ENCODE peak calls at places on chromosomes 6 and 20, in seven cellular contexts. P is H9, W is mesendoderm, T is IMR-90, A is mesenchymal stem cell, U is H1, M is trophoblast cell. N is an unnamed sample.

GRCh38 chr20:55977723-55978481 is 27.4 kb downstream of the CBLN4 start:
- DNase-seq in P (no peak), W (no peak), T (no peak), A (no peak), U (no peak), M (no peak), N (no peak)

GRCh38 chr6:63426844-63427243 is 107.1 kb upstream of the LGSN start:
- DNase-seq in P (no peak), W (no peak), T (no peak), A (no peak), U (no peak), M (no peak), N (no peak)

GRCh38 chr20:13325796-13326340 is 104.8 kb downstream of the ISM1 start:
- DNase-seq in P (no peak), W (no peak), T (no peak), A (no peak), U (no peak), M (no peak), N (no peak)

GRCh38 chr6:129102741-129103140 is 219.8 kb downstream of the LAMA2 start:
- DNase-seq in P (no peak), W (no peak), T (peak; percentile 42), A (peak; percentile 10), U (no peak), M (peak; percentile 91), N (no peak)

GRCh38 chr6:37840940-37841300 is 21.4 kb downstream of the ZFAND3 start:
- DNase-seq in P (no peak), W (no peak), T (no peak), A (no peak), U (no peak), M (no peak), N (no peak)

GRCh38 chr6:169008641-169009040 is 245.0 kb downstream of the THBS2 start:
- DNase-seq in P (no peak), W (peak; percentile 68), T (no peak), A (no peak), U (no peak), M (no peak), N (no peak)

GRCh38 chr6:116286773-116287358 is 7.1 kb upstream of the TSPYL1 start:
- DNase-seq in P (no peak), W (no peak), T (peak; percentile 25), A (no peak), U (no peak), M (no peak), N (no peak)

GRCh38 chr6:118580585-118581419 is 32.7 kb downstream of the PLN start:
- DNase-seq in P (peak; percentile 67), W (peak; percentile 89), T (peak; percentile 78), A (peak; percentile 79), U (no peak), M (peak; percentile 48), N (peak; percentile 66)

GRCh38 chr20:57013741-57014140 is 252.7 kb downstream of the BMP7 start:
- DNase-seq in P (peak; percentile 81), W (peak; percentile 71), T (no peak), A (no peak), U (peak; percentile 71), M (peak; percentile 26), N (peak; percentile 59)

GRCh38 chr20:40326794-40327193 is 362.2 kb downstream of the MAFB start:
- DNase-seq in P (no peak), W (no peak), T (no peak), A (no peak), U (no peak), M (peak; percentile 19), N (no peak)

GRCh38 chr6:145836170-145836569 is 21.6 kb upstream of the FBXO30 start:
- DNase-seq in P (no peak), W (peak; percentile 40), T (peak; percentile 51), A (peak; percentile 60), U (no peak), M (peak; percentile 45), N (no peak)

GRCh38 chr6:29733057-29733456 is 9.8 kb downstream of the HLA-F start:
- DNase-seq in P (no peak), W (no peak), T (no peak), A (no peak), U (peak; percentile 26), M (no peak), N (no peak)

GRCh38 chr6:27281105-27281539 is 31.0 kb downstream of the POM121L2 start:
- DNase-seq in P (no peak), W (peak; percentile 43), T (no peak), A (no peak), U (no peak), M (no peak), N (no peak)

GRCh38 chr6:21946298-21946783 is 350.5 kb downstream of the PRL start:
- DNase-seq in P (no peak), W (no peak), T (peak; percentile 98), A (peak; percentile 91), U (no peak), M (no peak), N (no peak)

GRCh38 chr20:18645196-18645745 is 57.4 kb downstream of the DTD1 start:
- DNase-seq in P (no peak), W (peak; percentile 54), T (no peak), A (no peak), U (no peak), M (peak; percentile 83), N (no peak)

GRCh38 chr6:167146173-167146572 is 11.6 kb downstream of the GPR31 start:
- DNase-seq in P (no peak), W (no peak), T (no peak), A (no peak), U (no peak), M (no peak), N (no peak)

GRCh38 chr6:137126875-137127485 is 46.5 kb downstream of the IL22RA2 start:
- DNase-seq in P (no peak), W (no peak), T (no peak), A (no peak), U (no peak), M (peak; percentile 73), N (no peak)

GRCh38 chr20:49230021-49230420 is 10.8 kb downstream of the DDX27 start:
- DNase-seq in P (no peak), W (no peak), T (no peak), A (no peak), U (no peak), M (no peak), N (no peak)

GRCh38 chr6:104768906-104769305 is 90.8 kb downstream of the HACE1 start:
- DNase-seq in P (no peak), W (no peak), T (no peak), A (no peak), U (no peak), M (no peak), N (no peak)

GRCh38 chr6:104771258-104771832 is 88.4 kb downstream of the HACE1 start:
- DNase-seq in P (no peak), W (peak; percentile 36), T (peak; percentile 44), A (peak; percentile 58), U (no peak), M (no peak), N (peak; percentile 2)

GRCh38 chr6:104766601-104767000 is 93.1 kb downstream of the HACE1 start:
- DNase-seq in P (no peak), W (no peak), T (no peak), A (no peak), U (no peak), M (no peak), N (no peak)
- H2BK5ac ChIP-seq in P (no peak overlapping the region), W (no peak overlapping the region), T (no peak overlapping the region), A (no peak overlapping the region), U (no peak overlapping the region), M (no peak overlapping the region), N (no peak overlapping the region)

GRCh38 chr6:132490024-132490423 is 22.9 kb downstream of the STX7 start:
- DNase-seq in P (no peak), W (no peak), T (no peak), A (peak; percentile 52), U (no peak), M (no peak), N (no peak)

GRCh38 chr6:132489376-132489775 is 23.5 kb downstream of the STX7 start:
- DNase-seq in P (no peak), W (no peak), T (no peak), A (no peak), U (no peak), M (no peak), N (no peak)

GRCh38 chr6:132491303-132491702 is 21.6 kb downstream of the STX7 start:
- DNase-seq in P (no peak), W (no peak), T (peak; percentile 52), A (no peak), U (no peak), M (no peak), N (no peak)

GRCh38 chr6:132491881-132492280 is 21.0 kb downstream of the STX7 start:
- DNase-seq in P (no peak), W (no peak), T (no peak), A (no peak), U (no peak), M (no peak), N (no peak)

GRCh38 chr6:132490478-132491204 is 22.3 kb downstream of the STX7 start:
- DNase-seq in P (no peak), W (no peak), T (no peak), A (no peak), U (no peak), M (no peak), N (no peak)
- H2BK5ac ChIP-seq in P (no peak overlapping the region), W (no peak overlapping the region), T (no peak overlapping the region), A (no peak overlapping the region), U (no peak overlapping the region), M (no peak overlapping the region), N (peak overlapping the region; percentile 10)

DNA sequence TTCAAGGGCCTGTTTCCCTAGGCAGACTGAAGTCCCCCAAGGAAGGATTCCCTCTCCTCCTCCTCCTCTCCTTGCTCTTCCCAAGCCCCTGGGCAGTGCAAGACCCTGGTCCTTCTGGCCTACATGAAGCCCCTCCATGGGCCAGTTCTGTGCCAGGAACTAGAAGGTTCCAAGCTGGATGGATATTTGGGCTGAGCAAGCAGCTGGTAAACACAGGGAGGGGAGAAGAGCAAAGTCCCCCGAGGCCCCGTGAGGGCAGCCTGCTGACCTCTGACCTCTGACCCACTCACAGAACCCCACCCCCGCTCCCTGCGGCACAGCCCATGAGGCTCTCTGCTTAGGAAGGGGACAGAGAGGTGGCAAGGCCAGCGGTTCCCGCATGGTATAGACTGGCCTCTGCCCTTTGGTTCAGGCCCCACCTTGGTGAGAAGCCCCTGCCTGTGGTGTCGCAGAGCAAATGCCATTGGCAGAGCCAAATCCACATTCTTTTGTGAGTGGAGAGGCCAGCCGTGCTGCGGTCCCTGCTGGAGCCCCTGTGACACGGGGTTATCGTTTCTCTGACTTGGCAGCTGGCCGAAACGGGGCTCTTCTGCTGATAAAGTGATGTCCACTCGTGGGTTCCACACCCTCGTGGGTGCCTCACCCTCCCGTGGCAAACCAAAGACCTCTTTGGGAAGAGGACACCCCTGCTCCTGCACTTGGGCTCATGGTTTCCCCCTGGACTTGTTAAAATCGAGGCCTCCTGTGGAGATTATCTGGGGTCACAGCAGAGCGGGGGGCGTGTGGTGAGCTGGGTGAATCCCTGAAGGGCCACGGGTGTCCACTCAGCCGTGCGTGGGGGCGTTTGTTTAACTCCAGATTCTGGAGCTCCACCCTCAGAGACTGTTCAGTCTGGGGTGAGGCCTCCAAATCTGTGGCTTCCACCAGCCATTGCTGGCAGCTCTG is 2.1 kb upstream of the CHRNA4 start:
- DNase-seq in P (no peak), W (no peak), T (no peak), A (no peak), U (no peak), M (no peak), N (no peak)
- H2BK5ac ChIP-seq in P (no peak overlapping the region), W (no peak overlapping the region), T (no peak overlapping the region), A (no peak overlapping the region), U (peak overlapping the region; percentile 66), M (no peak overlapping the region), N (no peak overlapping the region)

DNA sequence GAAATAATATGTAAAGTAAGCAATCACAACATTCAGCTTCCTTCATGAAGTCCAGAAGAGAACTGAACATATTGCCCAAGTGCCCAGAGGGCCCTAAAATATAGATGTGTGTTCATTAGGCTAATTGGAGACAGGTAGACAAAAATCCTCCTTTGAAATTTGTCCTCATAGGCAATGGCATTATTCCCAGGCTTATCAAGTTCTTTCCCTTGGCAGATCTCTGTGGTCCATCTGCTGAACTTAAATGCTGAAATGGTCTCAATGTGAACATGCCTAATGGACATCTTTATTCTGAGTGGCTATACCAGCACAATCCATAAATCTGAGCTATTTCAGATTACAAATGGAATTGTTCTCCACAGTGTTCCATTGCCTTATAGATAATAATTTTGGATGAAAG is 79.0 kb upstream of the BMP5 start:
- DNase-seq in P (no peak), W (no peak), T (no peak), A (no peak), U (no peak), M (no peak), N (no peak)
- H2BK5ac ChIP-seq in P (no peak overlapping the region), W (no peak overlapping the region), T (no peak overlapping the region), A (no peak overlapping the region), U (no peak overlapping the region), M (no peak overlapping the region), N (no peak overlapping the region)